ENCODE peak calls at places on chromosome 9, in nine cellular contexts. One of them, this sample, is unnamed. For H3K27me3, the result is how much of the 10 kb centered on the place peaks cover.

GRCh38 chr9:101376117-101376866 is 8.5 kb downstream of the BAAT start:
- DNase-seq in HL-60: no peak
- DNase-seq in heart right ventricle: no peak
- DNase-seq in BE2C: no peak
- DNase-seq in stomach: no peak
- DNase-seq in aorta: no peak
- DNase-seq in effector memory CD4-positive, alpha-beta T cell: no peak
- DNase-seq in bronchial epithelial cell: peak
- DNase-seq in heart left ventricle: no peak
- DNase-seq in this sample: no peak

GRCh38 chr9:91580136-91580535 is 156.5 kb upstream of the NFIL3 start:
- DNase-seq in effector memory CD4-positive, alpha-beta T cell: no peak
- DNase-seq in stomach: no peak
- DNase-seq in aorta: no peak
- DNase-seq in bronchial epithelial cell: peak
- DNase-seq in BE2C: no peak
- DNase-seq in heart right ventricle: no peak
- DNase-seq in HL-60: no peak
- DNase-seq in heart left ventricle: no peak
- DNase-seq in this sample: no peak

GRCh38 chr9:87793292-87793691 is 67.4 kb downstream of the CTSL start:
- DNase-seq in BE2C: no peak
- DNase-seq in heart right ventricle: no peak
- DNase-seq in aorta: no peak
- DNase-seq in heart left ventricle: no peak
- DNase-seq in HL-60: peak
- DNase-seq in bronchial epithelial cell: peak
- DNase-seq in effector memory CD4-positive, alpha-beta T cell: no peak
- DNase-seq in stomach: no peak
- DNase-seq in this sample: no peak

GRCh38 chr9:100129772-100130171 is 30.7 kb downstream of the INVS start:
- DNase-seq in heart left ventricle: no peak
- DNase-seq in BE2C: no peak
- DNase-seq in bronchial epithelial cell: no peak
- DNase-seq in heart right ventricle: no peak
- DNase-seq in stomach: no peak
- DNase-seq in HL-60: no peak
- DNase-seq in aorta: no peak
- DNase-seq in effector memory CD4-positive, alpha-beta T cell: no peak
- DNase-seq in this sample: no peak

GRCh38 chr9:11443631-11444030 is 830.8 kb upstream of the PTPRD start:
- DNase-seq in aorta: no peak
- DNase-seq in heart left ventricle: no peak
- DNase-seq in BE2C: no peak
- DNase-seq in stomach: no peak
- DNase-seq in HL-60: no peak
- DNase-seq in heart right ventricle: no peak
- DNase-seq in effector memory CD4-positive, alpha-beta T cell: no peak
- DNase-seq in bronchial epithelial cell: no peak
- DNase-seq in this sample: no peak

GRCh38 chr9:93091453-93092081 is 4.5 kb upstream of the CARD19 start:
- DNase-seq in HL-60: peak
- DNase-seq in BE2C: no peak
- DNase-seq in heart right ventricle: no peak
- DNase-seq in bronchial epithelial cell: peak
- DNase-seq in aorta: peak
- DNase-seq in heart left ventricle: peak
- DNase-seq in stomach: no peak
- DNase-seq in effector memory CD4-positive, alpha-beta T cell: no peak
- DNase-seq in this sample: no peak

GRCh38 chr9:16294371-16294770 is 576.1 kb downstream of the BNC2 start:
- DNase-seq in HL-60: no peak
- DNase-seq in heart left ventricle: no peak
- DNase-seq in aorta: no peak
- DNase-seq in effector memory CD4-positive, alpha-beta T cell: no peak
- DNase-seq in heart right ventricle: no peak
- DNase-seq in BE2C: no peak
- DNase-seq in stomach: no peak
- DNase-seq in bronchial epithelial cell: no peak
- DNase-seq in this sample: no peak

GRCh38 chr9:78365979-78366697 is 69.2 kb downstream of the PSAT1 start:
- DNase-seq in HL-60: no peak
- DNase-seq in effector memory CD4-positive, alpha-beta T cell: no peak
- DNase-seq in heart left ventricle: no peak
- DNase-seq in heart right ventricle: no peak
- DNase-seq in BE2C: no peak
- DNase-seq in bronchial epithelial cell: peak
- DNase-seq in aorta: no peak
- DNase-seq in stomach: no peak
- DNase-seq in this sample: no peak

GRCh38 chr9:23824241-23825142 is 1.5 kb downstream of the ELAVL2 start:
- DNase-seq in stomach: no peak
- DNase-seq in heart left ventricle: no peak
- DNase-seq in aorta: peak
- DNase-seq in effector memory CD4-positive, alpha-beta T cell: no peak
- DNase-seq in BE2C: no peak
- DNase-seq in HL-60: no peak
- DNase-seq in bronchial epithelial cell: peak
- DNase-seq in heart right ventricle: no peak
- DNase-seq in this sample: no peak

GRCh38 chr9:80197661-80198060 is 625.9 kb downstream of the TLE4 start:
- DNase-seq in heart right ventricle: no peak
- DNase-seq in stomach: no peak
- DNase-seq in bronchial epithelial cell: peak
- DNase-seq in aorta: no peak
- DNase-seq in HL-60: no peak
- DNase-seq in BE2C: no peak
- DNase-seq in effector memory CD4-positive, alpha-beta T cell: no peak
- DNase-seq in heart left ventricle: no peak
- DNase-seq in this sample: no peak

GRCh38 chr9:116686135-116686534 is 970 bp upstream of the TRIM32 start:
- DNase-seq in aorta: no peak
- DNase-seq in heart right ventricle: no peak
- DNase-seq in HL-60: no peak
- DNase-seq in heart left ventricle: no peak
- DNase-seq in stomach: no peak
- DNase-seq in bronchial epithelial cell: no peak
- DNase-seq in BE2C: no peak
- DNase-seq in effector memory CD4-positive, alpha-beta T cell: no peak
- DNase-seq in this sample: no peak

GRCh38 chr9:134959126-134959970 is 41.6 kb upstream of the FCN1 start:
- DNase-seq in BE2C: no peak
- DNase-seq in heart left ventricle: peak
- DNase-seq in stomach: no peak
- DNase-seq in bronchial epithelial cell: no peak
- DNase-seq in HL-60: no peak
- DNase-seq in heart right ventricle: no peak
- DNase-seq in aorta: peak
- DNase-seq in effector memory CD4-positive, alpha-beta T cell: no peak
- DNase-seq in this sample: no peak

GRCh38 chr9:134644715-134645606 is 3.4 kb downstream of the COL5A1 start:
- DNase-seq in heart left ventricle: peak
- DNase-seq in stomach: peak
- DNase-seq in bronchial epithelial cell: peak
- DNase-seq in effector memory CD4-positive, alpha-beta T cell: no peak
- DNase-seq in BE2C: peak
- DNase-seq in heart right ventricle: peak
- DNase-seq in aorta: peak
- DNase-seq in HL-60: no peak
- DNase-seq in this sample: no peak

GRCh38 chr9:16196206-16196605 is 643.4 kb downstream of the CCDC171 start:
- DNase-seq in stomach: no peak
- DNase-seq in aorta: no peak
- DNase-seq in BE2C: no peak
- DNase-seq in bronchial epithelial cell: no peak
- DNase-seq in heart right ventricle: no peak
- DNase-seq in heart left ventricle: no peak
- DNase-seq in effector memory CD4-positive, alpha-beta T cell: no peak
- DNase-seq in HL-60: no peak
- DNase-seq in this sample: no peak

GRCh38 chr9:121275781-121276658 is 8.1 kb downstream of the GSN start:
- DNase-seq in heart left ventricle: no peak
- DNase-seq in bronchial epithelial cell: no peak
- DNase-seq in stomach: no peak
- DNase-seq in effector memory CD4-positive, alpha-beta T cell: no peak
- DNase-seq in aorta: no peak
- DNase-seq in heart right ventricle: no peak
- DNase-seq in BE2C: no peak
- DNase-seq in HL-60: no peak
- DNase-seq in this sample: no peak

GRCh38 chr9:107784235-107784958 is 294.8 kb upstream of the KLF4 start:
- DNase-seq in BE2C: no peak
- DNase-seq in heart left ventricle: peak
- DNase-seq in heart right ventricle: peak
- DNase-seq in effector memory CD4-positive, alpha-beta T cell: no peak
- DNase-seq in HL-60: no peak
- DNase-seq in bronchial epithelial cell: peak
- DNase-seq in aorta: no peak
- DNase-seq in stomach: no peak
- DNase-seq in this sample: no peak

GRCh38 chr9:136079211-136079915 is 15.7 kb downstream of the NACC2 start:
- DNase-seq in effector memory CD4-positive, alpha-beta T cell: no peak
- DNase-seq in heart right ventricle: peak
- DNase-seq in bronchial epithelial cell: no peak
- DNase-seq in heart left ventricle: no peak
- DNase-seq in stomach: no peak
- DNase-seq in aorta: no peak
- DNase-seq in BE2C: peak
- DNase-seq in HL-60: no peak
- DNase-seq in this sample: peak

GRCh38 chr9:87533291-87533690 is 35.6 kb downstream of the DAPK1 start:
- DNase-seq in aorta: no peak
- DNase-seq in HL-60: no peak
- DNase-seq in stomach: no peak
- DNase-seq in heart left ventricle: no peak
- DNase-seq in BE2C: no peak
- DNase-seq in effector memory CD4-positive, alpha-beta T cell: no peak
- DNase-seq in heart right ventricle: no peak
- DNase-seq in bronchial epithelial cell: no peak
- DNase-seq in this sample: no peak

GRCh38 chr9:124047106-124047716 is 35.6 kb downstream of the LHX2 start:
- DNase-seq in HL-60: no peak
- DNase-seq in heart right ventricle: no peak
- DNase-seq in stomach: no peak
- DNase-seq in aorta: no peak
- DNase-seq in heart left ventricle: no peak
- DNase-seq in effector memory CD4-positive, alpha-beta T cell: no peak
- DNase-seq in bronchial epithelial cell: no peak
- DNase-seq in BE2C: no peak
- DNase-seq in this sample: no peak
- H3K27me3 ChIP-seq in HL-60: under half
- H3K27me3 ChIP-seq in heart right ventricle: under half
- H3K27me3 ChIP-seq in stomach: half or more
- H3K27me3 ChIP-seq in aorta: under half
- H3K27me3 ChIP-seq in heart left ventricle: under half
- H3K27me3 ChIP-seq in effector memory CD4-positive, alpha-beta T cell: under half
- H3K27me3 ChIP-seq in bronchial epithelial cell: under half
- H3K27me3 ChIP-seq in BE2C: under half
- H3K27me3 ChIP-seq in this sample: under half

DNA sequence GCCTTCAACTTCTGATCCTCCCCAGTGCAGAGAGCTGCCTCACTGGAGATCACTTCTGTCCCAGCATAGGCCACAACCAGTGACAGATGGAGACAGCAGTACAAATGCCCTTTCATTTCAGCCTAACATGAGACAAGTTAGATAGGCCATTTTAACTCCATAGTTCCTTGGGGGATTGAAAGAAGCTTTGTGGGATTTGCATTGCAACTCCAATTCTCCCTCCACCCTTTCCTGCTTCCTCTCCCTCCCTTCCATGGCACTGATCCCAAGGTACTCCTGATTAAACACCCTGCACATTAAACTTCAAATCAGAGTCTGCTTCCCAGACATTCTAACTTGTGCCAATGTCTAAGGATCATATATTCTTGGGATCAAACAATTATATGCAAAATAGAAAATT is 3.1 kb upstream of the MAMDC2 start:
- DNase-seq in bronchial epithelial cell: no peak
- DNase-seq in stomach: no peak
- DNase-seq in aorta: no peak
- DNase-seq in HL-60: no peak
- DNase-seq in effector memory CD4-positive, alpha-beta T cell: no peak
- DNase-seq in heart left ventricle: no peak
- DNase-seq in BE2C: no peak
- DNase-seq in heart right ventricle: no peak
- DNase-seq in this sample: no peak
- H3K27me3 ChIP-seq in bronchial epithelial cell: under half
- H3K27me3 ChIP-seq in stomach: under half
- H3K27me3 ChIP-seq in aorta: under half
- H3K27me3 ChIP-seq in HL-60: under half
- H3K27me3 ChIP-seq in effector memory CD4-positive, alpha-beta T cell: under half
- H3K27me3 ChIP-seq in heart left ventricle: under half
- H3K27me3 ChIP-seq in BE2C: under half
- H3K27me3 ChIP-seq in heart right ventricle: under half
- H3K27me3 ChIP-seq in this sample: under half

DNA sequence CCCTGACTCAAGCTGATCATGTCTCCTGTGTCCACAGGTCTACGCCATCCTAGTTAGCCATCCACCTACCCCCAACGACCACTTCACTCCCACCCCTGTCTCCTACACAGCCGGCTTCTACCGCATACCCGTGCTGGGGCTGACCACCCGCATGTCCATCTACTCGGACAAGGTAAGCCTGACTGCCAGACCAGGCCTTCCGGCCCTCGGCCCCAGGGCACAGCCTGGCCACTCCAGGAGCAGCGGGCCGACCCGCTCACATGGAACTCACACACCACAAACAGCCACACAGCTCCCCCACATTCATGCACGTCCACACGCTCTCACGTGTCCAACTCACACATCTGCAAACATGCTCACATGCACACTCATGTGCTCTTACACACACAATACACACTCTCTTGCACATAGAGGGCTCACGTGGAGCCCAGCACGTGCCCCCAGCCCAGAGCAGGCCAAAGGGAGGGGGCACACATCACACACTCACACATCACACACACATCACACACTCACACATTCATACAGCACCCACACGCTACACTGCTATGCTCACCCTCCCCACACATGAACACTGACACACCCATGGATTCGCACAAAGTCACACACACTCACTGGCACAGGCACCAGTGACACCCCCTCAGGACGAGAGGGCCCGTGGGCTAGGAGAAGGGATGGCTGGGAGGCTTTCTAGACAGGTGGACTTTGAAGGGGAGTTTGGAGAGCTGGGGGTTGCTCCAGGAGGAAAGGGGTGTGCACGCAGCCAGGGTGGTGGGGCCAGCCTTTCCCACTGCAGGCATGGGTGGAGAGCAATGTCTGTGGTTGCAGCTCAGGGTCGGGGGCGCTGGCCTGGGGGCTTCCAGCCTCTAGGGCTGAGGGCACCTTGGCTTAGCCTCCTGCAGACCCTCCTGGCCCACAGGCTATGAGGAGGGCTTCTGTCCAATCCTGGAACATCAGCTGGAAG is 3.3 kb downstream of the GRIN1 start:
- DNase-seq in bronchial epithelial cell: no peak
- DNase-seq in aorta: no peak
- DNase-seq in HL-60: no peak
- DNase-seq in BE2C: no peak
- DNase-seq in heart left ventricle: no peak
- DNase-seq in effector memory CD4-positive, alpha-beta T cell: no peak
- DNase-seq in heart right ventricle: no peak
- DNase-seq in stomach: no peak
- DNase-seq in this sample: no peak
- H3K27me3 ChIP-seq in bronchial epithelial cell: under half
- H3K27me3 ChIP-seq in aorta: under half
- H3K27me3 ChIP-seq in HL-60: under half
- H3K27me3 ChIP-seq in BE2C: under half
- H3K27me3 ChIP-seq in heart left ventricle: half or more
- H3K27me3 ChIP-seq in effector memory CD4-positive, alpha-beta T cell: half or more
- H3K27me3 ChIP-seq in heart right ventricle: half or more
- H3K27me3 ChIP-seq in stomach: half or more
- H3K27me3 ChIP-seq in this sample: under half

GRCh38 chr9:133536080-133536479 is 1.6 kb downstream of the ADAMTSL2 start:
- DNase-seq in HL-60: no peak
- DNase-seq in heart left ventricle: no peak
- DNase-seq in heart right ventricle: no peak
- DNase-seq in stomach: no peak
- DNase-seq in BE2C: no peak
- DNase-seq in effector memory CD4-positive, alpha-beta T cell: no peak
- DNase-seq in bronchial epithelial cell: no peak
- DNase-seq in aorta: no peak
- DNase-seq in this sample: no peak
- H3K27me3 ChIP-seq in HL-60: under half
- H3K27me3 ChIP-seq in heart left ventricle: under half
- H3K27me3 ChIP-seq in heart right ventricle: under half
- H3K27me3 ChIP-seq in stomach: half or more
- H3K27me3 ChIP-seq in BE2C: under half
- H3K27me3 ChIP-seq in effector memory CD4-positive, alpha-beta T cell: under half
- H3K27me3 ChIP-seq in bronchial epithelial cell: under half
- H3K27me3 ChIP-seq in aorta: under half
- H3K27me3 ChIP-seq in this sample: under half

This sample was measured in CD8-positive, alpha-beta memory T cell.